ENCODE peak calls at places on chromosomes 12 and 14, in six cellular contexts. L is KBM-7, M is occipital lobe, C is GM10248, S is brain pericyte, N is choroid plexus epithelial cell. T is an unnamed sample.

GRCh38 chr12:15861404-15861803 is 20.8 kb upstream of the STRAP start:
- DNase-seq in L (no peak), N (peak; percentile 28), M (no peak), S (no peak), C (no peak), T (no peak)

GRCh38 chr12:75553865-75554555 is 42.6 kb upstream of the KRR1 start:
- DNase-seq in L (no peak), M (no peak), S (no peak), N (peak; percentile 62), C (no peak), T (no peak)

GRCh38 chr12:31000751-31001150 is 72.9 kb upstream of the DDX11 start:
- DNase-seq in C (no peak), M (no peak), S (no peak), N (peak; percentile 16), L (no peak), T (no peak)

GRCh38 chr12:103799504-103800251 is 41.4 kb downstream of the NT5DC3 start:
- DNase-seq in M (no peak), S (peak; percentile 55), C (no peak), N (peak; percentile 95), L (peak; percentile 72), T (no peak)

GRCh38 chr12:87953257-87953860 is 75.8 kb downstream of the C12orf50 start:
- DNase-seq in M (no peak), L (peak; percentile 31), C (peak; percentile 20), N (peak; percentile 89), S (no peak), T (peak; percentile 5)

GRCh38 chr12:59708059-59708458 is 112.2 kb downstream of the SLC16A7 start:
- DNase-seq in C (no peak), L (no peak), S (no peak), M (no peak), N (peak; percentile 70), T (no peak)

GRCh38 chr12:49228653-49229052 is 36.2 kb upstream of the TUBA1C start:
- DNase-seq in L (no peak), C (no peak), S (no peak), M (no peak), N (no peak), T (no peak)

GRCh38 chr12:66594688-66595087 is 84.2 kb downstream of the GRIP1 start:
- DNase-seq in C (no peak), N (peak; percentile 81), L (no peak), M (no peak), S (no peak), T (no peak)

GRCh38 chr12:67681145-67681778 is 32.7 kb downstream of the DYRK2 start:
- DNase-seq in C (no peak), N (peak; percentile 94), S (peak; percentile 73), M (no peak), L (no peak), T (no peak)

GRCh38 chr12:66269757-66270383 is 32.4 kb upstream of the HELB start:
- DNase-seq in S (no peak), L (peak; percentile 65), C (peak; percentile 37), M (no peak), N (peak; percentile 77), T (peak; percentile 62)

GRCh38 chr14:90601521-90601920 is 204.7 kb downstream of the CALM1 start:
- DNase-seq in N (no peak), S (no peak), L (no peak), C (no peak), M (no peak), T (no peak)